ENCODE peak calls at places on chromosomes 7 and 10, in six cellular contexts. Y is IMR-90, B is neuronal stem cell, H is mesenchymal stem cell, E is H1, F is H9. L is an unnamed sample.

GRCh38 chr7:120033114-120033513 is 239.9 kb upstream of the KCND2 start:
- DNase-seq in Y (no peak), B (peak; percentile 1), H (no peak), E (no peak), F (peak; percentile 33), L (no peak)

GRCh38 chr10:66555061-66555460 is 370.8 kb upstream of the LRRTM3 start:
- DNase-seq in Y (no peak), B (no peak), H (no peak), E (no peak), F (no peak), L (no peak)

GRCh38 chr7:44791278-44792219 is 4.9 kb upstream of the PPIA start:
- DNase-seq in Y (peak; percentile 73), B (no peak), H (peak; percentile 62), E (no peak), F (no peak), L (no peak)

GRCh38 chr7:76225379-76225778 is 23.7 kb downstream of the SRRM3 start:
- DNase-seq in Y (peak; percentile 23), B (peak; percentile 66), H (peak; percentile 43), E (peak; percentile 87), F (peak; percentile 82), L (no peak)

GRCh38 chr7:55539380-55539779 is 32.9 kb downstream of the VOPP1 start:
- DNase-seq in Y (peak; percentile 61), B (no peak), H (peak; percentile 21), E (no peak), F (peak; percentile 58), L (no peak)

GRCh38 chr10:34908472-34908871 is 93.4 kb upstream of the PARD3 start:
- DNase-seq in Y (peak; percentile 69), B (no peak), H (no peak), E (no peak), F (no peak), L (no peak)

GRCh38 chr7:139804571-139804970 is 24.5 kb upstream of the TBXAS1 start:
- DNase-seq in Y (no peak), B (no peak), H (no peak), E (no peak), F (no peak), L (no peak)

GRCh38 chr7:30898411-30898810 is 13.2 kb upstream of the AQP1 start:
- DNase-seq in Y (no peak), B (no peak), H (no peak), E (no peak), F (no peak), L (no peak)

GRCh38 chr10:514137-514671 is 175.3 kb downstream of the DIP2C start:
- DNase-seq in Y (no peak), B (no peak), H (no peak), E (no peak), F (no peak), L (no peak)

GRCh38 chr7:152158801-152159587 is 133.5 kb downstream of the GALNT11 start:
- DNase-seq in Y (no peak), B (no peak), H (no peak), E (no peak), F (no peak), L (no peak)

GRCh38 chr10:48289652-48290238 is 15.2 kb upstream of the FRMPD2 start:
- DNase-seq in Y (peak; percentile 40), B (peak; percentile 72), H (peak; percentile 57), E (peak; percentile 88), F (peak; percentile 82), L (peak; percentile 86)

GRCh38 chr10:26699631-26700030 is 2.1 kb downstream of the PDSS1 start:
- DNase-seq in Y (no peak), B (no peak), H (no peak), E (no peak), F (no peak), L (no peak)

GRCh38 chr7:65441010-65441409 is 67.4 kb downstream of the ZNF92 start:
- DNase-seq in Y (peak; percentile 45), B (no peak), H (peak; percentile 1), E (no peak), F (no peak), L (no peak)

GRCh38 chr10:110448682-110449418 is 48.9 kb upstream of the DUSP5 start:
- DNase-seq in Y (no peak), B (no peak), H (no peak), E (no peak), F (no peak), L (no peak)

GRCh38 chr7:152145853-152146466 is 120.5 kb downstream of the GALNT11 start:
- DNase-seq in Y (peak; percentile 71), B (peak; percentile 27), H (peak; percentile 41), E (no peak), F (no peak), L (peak; percentile 44)

GRCh38 chr7:133573554-133574265 is 320.8 kb downstream of the EXOC4 start:
- DNase-seq in Y (no peak), B (no peak), H (no peak), E (no peak), F (no peak), L (no peak)

GRCh38 chr7:139709460-139709859 is 68.3 kb downstream of the HIPK2 start:
- DNase-seq in Y (peak; percentile 92), B (no peak), H (peak; percentile 82), E (no peak), F (no peak), L (no peak)

GRCh38 chr10:11612004-11613001 is 853 bp upstream of the USP6NL start:
- DNase-seq in Y (no peak), B (no peak), H (peak; percentile 24), E (no peak), F (no peak), L (peak; percentile 86)

GRCh38 chr10:124737708-124738107 is 6.5 kb downstream of the FAM53B start:
- DNase-seq in Y (no peak), B (no peak), H (no peak), E (peak; percentile 38), F (no peak), L (no peak)

GRCh38 chr10:69361303-69361614 is 55.5 kb downstream of the TACR2 start:
- DNase-seq in Y (no peak), B (no peak), H (no peak), E (no peak), F (no peak), L (no peak)

GRCh38 chr7:21059069-21059468 is 272.4 kb upstream of the SP8 start:
- DNase-seq in Y (no peak), B (no peak), H (no peak), E (no peak), F (no peak), L (no peak)

GRCh38 chr10:30832727-30833624 is 198.7 kb downstream of the ZNF438 start:
- DNase-seq in Y (no peak), B (no peak), H (no peak), E (no peak), F (no peak), L (no peak)

GRCh38 chr10:30833625-30833970 is 198.1 kb downstream of the ZNF438 start:
- DNase-seq in Y (no peak), B (no peak), H (no peak), E (no peak), F (no peak), L (no peak)

GRCh38 chr10:30834636-30835035 is 197.0 kb downstream of the ZNF438 start:
- DNase-seq in Y (no peak), B (peak; percentile 81), H (no peak), E (no peak), F (no peak), L (no peak)

GRCh38 chr10:30835146-30835545 is 196.5 kb downstream of the ZNF438 start:
- DNase-seq in Y (no peak), B (peak; percentile 35), H (no peak), E (no peak), F (no peak), L (no peak)

GRCh38 chr10:30834143-30834542 is 197.5 kb downstream of the ZNF438 start:
- DNase-seq in Y (no peak), B (no peak), H (no peak), E (no peak), F (no peak), L (no peak)
- H3K9ac ChIP-seq in Y (no peak overlapping the region), B (no peak overlapping the region), H (no peak overlapping the region), E (no peak overlapping the region), F (no peak overlapping the region), L (no peak overlapping the region)

DNA sequence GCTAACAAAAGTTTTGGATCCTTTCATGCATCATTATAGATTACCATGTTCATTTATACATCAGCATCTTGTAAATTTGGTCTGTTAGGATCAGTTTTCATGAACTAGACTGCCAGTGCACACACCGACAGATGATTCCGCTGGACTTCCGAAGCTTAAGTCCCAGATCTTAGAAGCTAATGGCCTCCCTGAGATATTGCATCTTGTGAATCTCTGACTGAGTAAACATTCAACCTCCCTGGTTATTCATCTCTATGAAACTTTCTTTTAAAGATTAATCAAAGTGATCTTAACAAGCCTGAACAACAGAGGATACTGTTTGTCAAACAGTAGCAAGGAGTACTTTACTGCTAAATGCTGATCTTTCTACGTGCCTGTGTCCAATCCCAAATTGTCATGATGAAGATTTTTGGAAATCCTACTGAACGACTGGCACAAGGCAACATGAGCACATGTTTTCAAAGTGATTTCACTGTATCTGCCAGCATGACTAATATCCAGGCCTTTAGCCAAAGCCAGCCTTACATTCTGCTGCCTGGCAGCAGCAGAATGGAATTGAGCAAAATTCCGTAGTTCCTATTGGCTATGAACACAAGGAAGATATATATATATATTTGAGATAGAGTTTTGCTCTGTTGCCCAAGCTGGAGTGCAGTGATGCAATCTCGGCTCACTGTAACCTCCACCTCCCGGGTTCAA is 91.3 kb upstream of the ANK3 start:
- DNase-seq in Y (peak; percentile 76), B (no peak), H (peak; percentile 34), E (no peak), F (no peak), L (no peak)
- H2AFZ ChIP-seq in Y (no peak overlapping the region), B (no peak overlapping the region), H (no peak overlapping the region), E (no peak overlapping the region), F (no peak overlapping the region), L (no peak overlapping the region)

GRCh38 chr7:23470290-23471089 is at the start of gene IGF2BP3:
- DNase-seq in Y (peak; percentile 96), B (peak; percentile 98), H (peak; percentile 99), E (peak; percentile 88), F (peak; percentile 95), L (peak; percentile 90)
- H3K23ac ChIP-seq in Y (peak within 1 kb of the TSS; percentile 95), B (peak within 1 kb of the TSS; percentile 86), H (peak within 1 kb of the TSS; percentile 98), E (peak within 1 kb of the TSS; percentile 12), F (no peak within 1 kb of the TSS), L (no peak within 1 kb of the TSS)

GRCh38 chr10:23435378-23435777 is 3.5 kb upstream of the OTUD1 start:
- DNase-seq in Y (no peak), B (no peak), H (no peak), E (no peak), F (no peak), L (no peak)

GRCh38 chr10:23438547-23439451 is at the start of gene OTUD1:
- DNase-seq in Y (peak; percentile 91), B (peak; percentile 88), H (peak; percentile 91), E (peak; percentile 92), F (peak; percentile 89), L (peak; percentile 97)

GRCh38 chr10:23439920-23440875 is 1.3 kb downstream of the OTUD1 start:
- DNase-seq in Y (peak; percentile 37), B (peak; percentile 18), H (peak; percentile 58), E (peak; percentile 64), F (peak; percentile 35), L (peak; percentile 32)

GRCh38 chr10:23439452-23439919 is 611 bp downstream of the OTUD1 start:
- DNase-seq in Y (no peak), B (peak; percentile 15), H (no peak), E (no peak), F (peak; percentile 33), L (no peak)

DNA sequence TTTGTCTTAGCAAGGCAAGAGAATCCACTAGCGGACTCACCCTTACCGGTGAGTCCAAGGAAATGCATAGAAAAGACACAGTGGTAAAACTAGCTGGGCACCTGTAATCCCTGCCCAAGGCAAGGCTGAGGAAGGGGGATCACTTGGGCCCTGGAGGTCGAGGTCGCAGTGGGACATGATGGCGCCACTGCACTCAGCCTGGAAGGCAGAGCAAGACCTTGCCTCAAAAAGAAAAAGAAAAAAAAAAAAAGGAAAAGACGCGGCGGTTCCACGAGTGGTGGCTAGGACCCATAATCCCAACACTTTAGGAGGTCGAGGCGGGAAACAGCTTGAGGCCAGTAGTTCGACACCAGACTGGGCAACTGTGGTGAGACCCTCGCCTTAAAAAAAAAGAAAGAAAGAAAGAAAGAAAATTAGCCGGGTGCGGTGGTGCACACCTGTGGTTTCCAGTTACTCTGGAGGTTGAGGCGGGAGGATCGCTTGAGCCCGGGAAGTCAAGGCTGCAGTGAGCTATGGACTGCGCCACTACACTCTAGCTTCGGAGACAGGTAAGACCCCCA is 808 bp upstream of the OTUD1 start:
- DNase-seq in Y (no peak), B (no peak), H (no peak), E (peak; percentile 35), F (no peak), L (no peak)
- H3K9ac ChIP-seq in Y (peak overlapping the region; percentile 38), B (peak overlapping the region; percentile 79), H (peak overlapping the region; percentile 76), E (no peak overlapping the region), F (peak overlapping the region; percentile 53), L (no peak overlapping the region)

L was measured in trophoblast cell.